ENCODE peak calls at places on chromosomes 6 and 20, in nine cellular contexts. One of them, this sample, is unnamed.

GRCh38 chr6:22681761-22682160 is 112.4 kb downstream of the HDGFL1 start:
- DNase-seq in NB4: no peak
- DNase-seq in dermis microvascular lymphatic vessel endothelial cell: no peak
- DNase-seq in heart left ventricle: no peak
- DNase-seq in activated CD4-positive, alpha-beta T cell treated with anti-CD3 and anti-CD28 coated beads for 1 hour: no peak
- DNase-seq in activated CD8-positive, alpha-beta memory T cell treated with anti-CD3 and anti-CD28 coated beads for 48 hours: no peak
- DNase-seq in HTR-8/SVneo: no peak
- DNase-seq in HEK293T: no peak
- DNase-seq in substantia nigra: no peak
- DNase-seq in this sample: no peak

GRCh38 chr6:4791174-4791573 is 15.0 kb downstream of the CDYL start:
- DNase-seq in HTR-8/SVneo: no peak
- DNase-seq in substantia nigra: no peak
- DNase-seq in HEK293T: no peak
- DNase-seq in heart left ventricle: no peak
- DNase-seq in NB4: no peak
- DNase-seq in dermis microvascular lymphatic vessel endothelial cell: no peak
- DNase-seq in activated CD8-positive, alpha-beta memory T cell treated with anti-CD3 and anti-CD28 coated beads for 48 hours: no peak
- DNase-seq in activated CD4-positive, alpha-beta T cell treated with anti-CD3 and anti-CD28 coated beads for 1 hour: no peak
- DNase-seq in this sample: no peak

GRCh38 chr20:61886721-61887658 is 178.7 kb downstream of the TAF4 start:
- DNase-seq in activated CD8-positive, alpha-beta memory T cell treated with anti-CD3 and anti-CD28 coated beads for 48 hours: no peak
- DNase-seq in HTR-8/SVneo: peak
- DNase-seq in dermis microvascular lymphatic vessel endothelial cell: peak
- DNase-seq in activated CD4-positive, alpha-beta T cell treated with anti-CD3 and anti-CD28 coated beads for 1 hour: no peak
- DNase-seq in heart left ventricle: peak
- DNase-seq in substantia nigra: peak
- DNase-seq in NB4: peak
- DNase-seq in HEK293T: peak
- DNase-seq in this sample: peak

GRCh38 chr6:144582939-144583613 is 297.9 kb downstream of the UTRN start:
- DNase-seq in heart left ventricle: peak
- DNase-seq in substantia nigra: peak
- DNase-seq in NB4: peak
- DNase-seq in HEK293T: peak
- DNase-seq in activated CD8-positive, alpha-beta memory T cell treated with anti-CD3 and anti-CD28 coated beads for 48 hours: no peak
- DNase-seq in dermis microvascular lymphatic vessel endothelial cell: peak
- DNase-seq in HTR-8/SVneo: no peak
- DNase-seq in activated CD4-positive, alpha-beta T cell treated with anti-CD3 and anti-CD28 coated beads for 1 hour: no peak
- DNase-seq in this sample: no peak

GRCh38 chr6:27839303-27840081 is 72.7 kb downstream of the OR2B2 start:
- DNase-seq in heart left ventricle: no peak
- DNase-seq in HEK293T: peak
- DNase-seq in dermis microvascular lymphatic vessel endothelial cell: peak
- DNase-seq in substantia nigra: no peak
- DNase-seq in NB4: peak
- DNase-seq in activated CD4-positive, alpha-beta T cell treated with anti-CD3 and anti-CD28 coated beads for 1 hour: no peak
- DNase-seq in HTR-8/SVneo: peak
- DNase-seq in activated CD8-positive, alpha-beta memory T cell treated with anti-CD3 and anti-CD28 coated beads for 48 hours: no peak
- DNase-seq in this sample: no peak

GRCh38 chr6:150930816-150931215 is 65.3 kb downstream of the MTHFD1L start:
- DNase-seq in activated CD4-positive, alpha-beta T cell treated with anti-CD3 and anti-CD28 coated beads for 1 hour: no peak
- DNase-seq in HEK293T: no peak
- DNase-seq in substantia nigra: no peak
- DNase-seq in HTR-8/SVneo: no peak
- DNase-seq in dermis microvascular lymphatic vessel endothelial cell: no peak
- DNase-seq in heart left ventricle: no peak
- DNase-seq in NB4: no peak
- DNase-seq in activated CD8-positive, alpha-beta memory T cell treated with anti-CD3 and anti-CD28 coated beads for 48 hours: no peak
- DNase-seq in this sample: peak

GRCh38 chr6:4637691-4638433 is 138.3 kb upstream of the CDYL start:
- DNase-seq in HTR-8/SVneo: peak
- DNase-seq in activated CD4-positive, alpha-beta T cell treated with anti-CD3 and anti-CD28 coated beads for 1 hour: no peak
- DNase-seq in substantia nigra: no peak
- DNase-seq in heart left ventricle: no peak
- DNase-seq in NB4: peak
- DNase-seq in activated CD8-positive, alpha-beta memory T cell treated with anti-CD3 and anti-CD28 coated beads for 48 hours: peak
- DNase-seq in HEK293T: no peak
- DNase-seq in dermis microvascular lymphatic vessel endothelial cell: peak
- DNase-seq in this sample: peak

GRCh38 chr20:51036827-51037229 is 13.9 kb upstream of the KCNG1 start:
- DNase-seq in HTR-8/SVneo: no peak
- DNase-seq in heart left ventricle: no peak
- DNase-seq in activated CD8-positive, alpha-beta memory T cell treated with anti-CD3 and anti-CD28 coated beads for 48 hours: no peak
- DNase-seq in HEK293T: no peak
- DNase-seq in substantia nigra: no peak
- DNase-seq in NB4: peak
- DNase-seq in dermis microvascular lymphatic vessel endothelial cell: no peak
- DNase-seq in activated CD4-positive, alpha-beta T cell treated with anti-CD3 and anti-CD28 coated beads for 1 hour: no peak
- DNase-seq in this sample: no peak

GRCh38 chr6:1068068-1068467 is 243.8 kb upstream of the FOXQ1 start:
- DNase-seq in HTR-8/SVneo: no peak
- DNase-seq in substantia nigra: no peak
- DNase-seq in NB4: no peak
- DNase-seq in activated CD8-positive, alpha-beta memory T cell treated with anti-CD3 and anti-CD28 coated beads for 48 hours: no peak
- DNase-seq in activated CD4-positive, alpha-beta T cell treated with anti-CD3 and anti-CD28 coated beads for 1 hour: no peak
- DNase-seq in dermis microvascular lymphatic vessel endothelial cell: no peak
- DNase-seq in heart left ventricle: no peak
- DNase-seq in HEK293T: no peak
- DNase-seq in this sample: peak

GRCh38 chr6:163841733-163842132 is 427.2 kb downstream of the QKI start:
- DNase-seq in substantia nigra: no peak
- DNase-seq in activated CD8-positive, alpha-beta memory T cell treated with anti-CD3 and anti-CD28 coated beads for 48 hours: no peak
- DNase-seq in HEK293T: no peak
- DNase-seq in NB4: no peak
- DNase-seq in heart left ventricle: no peak
- DNase-seq in activated CD4-positive, alpha-beta T cell treated with anti-CD3 and anti-CD28 coated beads for 1 hour: no peak
- DNase-seq in HTR-8/SVneo: no peak
- DNase-seq in dermis microvascular lymphatic vessel endothelial cell: no peak
- DNase-seq in this sample: no peak

GRCh38 chr6:151240861-151241642 is 1.3 kb downstream of the AKAP12 start:
- DNase-seq in HTR-8/SVneo: peak
- DNase-seq in activated CD4-positive, alpha-beta T cell treated with anti-CD3 and anti-CD28 coated beads for 1 hour: no peak
- DNase-seq in activated CD8-positive, alpha-beta memory T cell treated with anti-CD3 and anti-CD28 coated beads for 48 hours: no peak
- DNase-seq in substantia nigra: no peak
- DNase-seq in heart left ventricle: peak
- DNase-seq in HEK293T: peak
- DNase-seq in NB4: no peak
- DNase-seq in dermis microvascular lymphatic vessel endothelial cell: peak
- DNase-seq in this sample: peak

GRCh38 chr6:169273511-169273910 is 19.9 kb upstream of the THBS2 start:
- DNase-seq in HTR-8/SVneo: no peak
- DNase-seq in NB4: no peak
- DNase-seq in HEK293T: no peak
- DNase-seq in heart left ventricle: no peak
- DNase-seq in activated CD8-positive, alpha-beta memory T cell treated with anti-CD3 and anti-CD28 coated beads for 48 hours: no peak
- DNase-seq in dermis microvascular lymphatic vessel endothelial cell: no peak
- DNase-seq in activated CD4-positive, alpha-beta T cell treated with anti-CD3 and anti-CD28 coated beads for 1 hour: no peak
- DNase-seq in substantia nigra: no peak
- DNase-seq in this sample: no peak

GRCh38 chr20:3238616-3239025 is 369 bp downstream of the SLC4A11 start:
- DNase-seq in activated CD4-positive, alpha-beta T cell treated with anti-CD3 and anti-CD28 coated beads for 1 hour: no peak
- DNase-seq in heart left ventricle: no peak
- DNase-seq in NB4: peak
- DNase-seq in dermis microvascular lymphatic vessel endothelial cell: peak
- DNase-seq in HTR-8/SVneo: peak
- DNase-seq in HEK293T: peak
- DNase-seq in activated CD8-positive, alpha-beta memory T cell treated with anti-CD3 and anti-CD28 coated beads for 48 hours: no peak
- DNase-seq in substantia nigra: no peak
- DNase-seq in this sample: no peak

GRCh38 chr6:157546366-157546765 is 165.4 kb downstream of the ZDHHC14 start:
- DNase-seq in activated CD8-positive, alpha-beta memory T cell treated with anti-CD3 and anti-CD28 coated beads for 48 hours: no peak
- DNase-seq in dermis microvascular lymphatic vessel endothelial cell: no peak
- DNase-seq in substantia nigra: no peak
- DNase-seq in heart left ventricle: no peak
- DNase-seq in HEK293T: no peak
- DNase-seq in NB4: no peak
- DNase-seq in HTR-8/SVneo: no peak
- DNase-seq in activated CD4-positive, alpha-beta T cell treated with anti-CD3 and anti-CD28 coated beads for 1 hour: no peak
- DNase-seq in this sample: no peak

GRCh38 chr20:21315138-21315537 is 12.0 kb downstream of the XRN2 start:
- DNase-seq in heart left ventricle: no peak
- DNase-seq in dermis microvascular lymphatic vessel endothelial cell: no peak
- DNase-seq in HTR-8/SVneo: no peak
- DNase-seq in NB4: peak
- DNase-seq in HEK293T: no peak
- DNase-seq in activated CD4-positive, alpha-beta T cell treated with anti-CD3 and anti-CD28 coated beads for 1 hour: no peak
- DNase-seq in activated CD8-positive, alpha-beta memory T cell treated with anti-CD3 and anti-CD28 coated beads for 48 hours: no peak
- DNase-seq in substantia nigra: no peak
- DNase-seq in this sample: peak

GRCh38 chr6:137903933-137904821 is 37.1 kb downstream of the TNFAIP3 start:
- DNase-seq in HEK293T: no peak
- DNase-seq in activated CD8-positive, alpha-beta memory T cell treated with anti-CD3 and anti-CD28 coated beads for 48 hours: peak
- DNase-seq in activated CD4-positive, alpha-beta T cell treated with anti-CD3 and anti-CD28 coated beads for 1 hour: no peak
- DNase-seq in HTR-8/SVneo: no peak
- DNase-seq in heart left ventricle: no peak
- DNase-seq in NB4: peak
- DNase-seq in dermis microvascular lymphatic vessel endothelial cell: no peak
- DNase-seq in substantia nigra: no peak
- DNase-seq in this sample: peak

GRCh38 chr20:39190666-39191570 is 228.8 kb downstream of the DHX35 start:
- DNase-seq in HEK293T: no peak
- DNase-seq in activated CD8-positive, alpha-beta memory T cell treated with anti-CD3 and anti-CD28 coated beads for 48 hours: no peak
- DNase-seq in HTR-8/SVneo: peak
- DNase-seq in heart left ventricle: no peak
- DNase-seq in NB4: peak
- DNase-seq in substantia nigra: no peak
- DNase-seq in dermis microvascular lymphatic vessel endothelial cell: no peak
- DNase-seq in activated CD4-positive, alpha-beta T cell treated with anti-CD3 and anti-CD28 coated beads for 1 hour: no peak
- DNase-seq in this sample: no peak

GRCh38 chr6:111338843-111339242 is 144.2 kb downstream of the REV3L start:
- DNase-seq in NB4: no peak
- DNase-seq in HTR-8/SVneo: no peak
- DNase-seq in substantia nigra: no peak
- DNase-seq in activated CD8-positive, alpha-beta memory T cell treated with anti-CD3 and anti-CD28 coated beads for 48 hours: no peak
- DNase-seq in HEK293T: no peak
- DNase-seq in activated CD4-positive, alpha-beta T cell treated with anti-CD3 and anti-CD28 coated beads for 1 hour: no peak
- DNase-seq in dermis microvascular lymphatic vessel endothelial cell: no peak
- DNase-seq in heart left ventricle: no peak
- DNase-seq in this sample: no peak

GRCh38 chr6:108243836-108244235 is 17.0 kb downstream of the SNX3 start:
- DNase-seq in substantia nigra: no peak
- DNase-seq in activated CD4-positive, alpha-beta T cell treated with anti-CD3 and anti-CD28 coated beads for 1 hour: no peak
- DNase-seq in NB4: no peak
- DNase-seq in HTR-8/SVneo: no peak
- DNase-seq in heart left ventricle: no peak
- DNase-seq in HEK293T: no peak
- DNase-seq in dermis microvascular lymphatic vessel endothelial cell: no peak
- DNase-seq in activated CD8-positive, alpha-beta memory T cell treated with anti-CD3 and anti-CD28 coated beads for 48 hours: no peak
- DNase-seq in this sample: no peak

GRCh38 chr6:32187009-32187709 is 2.8 kb downstream of the PBX2 start:
- DNase-seq in HEK293T: no peak
- DNase-seq in activated CD4-positive, alpha-beta T cell treated with anti-CD3 and anti-CD28 coated beads for 1 hour: no peak
- DNase-seq in activated CD8-positive, alpha-beta memory T cell treated with anti-CD3 and anti-CD28 coated beads for 48 hours: no peak
- DNase-seq in HTR-8/SVneo: no peak
- DNase-seq in substantia nigra: no peak
- DNase-seq in heart left ventricle: no peak
- DNase-seq in NB4: no peak
- DNase-seq in dermis microvascular lymphatic vessel endothelial cell: peak
- DNase-seq in this sample: no peak

GRCh38 chr6:163711615-163712568 is 297.4 kb downstream of the QKI start:
- DNase-seq in activated CD8-positive, alpha-beta memory T cell treated with anti-CD3 and anti-CD28 coated beads for 48 hours: no peak
- DNase-seq in dermis microvascular lymphatic vessel endothelial cell: no peak
- DNase-seq in substantia nigra: peak
- DNase-seq in NB4: peak
- DNase-seq in activated CD4-positive, alpha-beta T cell treated with anti-CD3 and anti-CD28 coated beads for 1 hour: no peak
- DNase-seq in HEK293T: no peak
- DNase-seq in HTR-8/SVneo: no peak
- DNase-seq in heart left ventricle: peak
- DNase-seq in this sample: no peak

GRCh38 chr20:31547720-31548298 is 33.6 kb downstream of the HM13 start:
- DNase-seq in NB4: no peak
- DNase-seq in activated CD8-positive, alpha-beta memory T cell treated with anti-CD3 and anti-CD28 coated beads for 48 hours: no peak
- DNase-seq in HEK293T: no peak
- DNase-seq in activated CD4-positive, alpha-beta T cell treated with anti-CD3 and anti-CD28 coated beads for 1 hour: no peak
- DNase-seq in HTR-8/SVneo: no peak
- DNase-seq in substantia nigra: no peak
- DNase-seq in heart left ventricle: no peak
- DNase-seq in dermis microvascular lymphatic vessel endothelial cell: peak
- DNase-seq in this sample: no peak

GRCh38 chr20:46523696-46524328 is 10.5 kb upstream of the ZNF334 start:
- DNase-seq in NB4: peak
- DNase-seq in dermis microvascular lymphatic vessel endothelial cell: peak
- DNase-seq in activated CD4-positive, alpha-beta T cell treated with anti-CD3 and anti-CD28 coated beads for 1 hour: no peak
- DNase-seq in HEK293T: no peak
- DNase-seq in activated CD8-positive, alpha-beta memory T cell treated with anti-CD3 and anti-CD28 coated beads for 48 hours: no peak
- DNase-seq in substantia nigra: no peak
- DNase-seq in HTR-8/SVneo: no peak
- DNase-seq in heart left ventricle: no peak
- DNase-seq in this sample: no peak

GRCh38 chr6:144055121-144055931 is 40.0 kb downstream of the SF3B5 start:
- DNase-seq in heart left ventricle: no peak
- DNase-seq in activated CD4-positive, alpha-beta T cell treated with anti-CD3 and anti-CD28 coated beads for 1 hour: no peak
- DNase-seq in HEK293T: no peak
- DNase-seq in HTR-8/SVneo: no peak
- DNase-seq in dermis microvascular lymphatic vessel endothelial cell: no peak
- DNase-seq in NB4: no peak
- DNase-seq in activated CD8-positive, alpha-beta memory T cell treated with anti-CD3 and anti-CD28 coated beads for 48 hours: no peak
- DNase-seq in substantia nigra: no peak
- DNase-seq in this sample: no peak